ENCODE peak calls at places on chromosomes 11 and 22, in five cellular contexts. Y is A549, T is esophagus squamous epithelium, B is HCT116, H is right lobe of liver. W is an unnamed sample. For H3K4me1, the result is how much of the 10 kb centered on the place peaks cover.

GRCh38 chr22:38240734-38241252 is 32.0 kb downstream of the TMEM184B start:
- DNase-seq in B (peak), H (no peak), T (no peak), Y (peak), W (peak)

GRCh38 chr11:64156235-64157011 is 9.5 kb downstream of the MACROD1 start:
- DNase-seq in Y (no peak), B (no peak), T (no peak), H (no peak), W (peak)

GRCh38 chr22:42695294-42695693 is 25.4 kb downstream of the A4GALT start:
- DNase-seq in H (no peak), B (no peak), T (no peak), Y (no peak), W (peak)

GRCh38 chr11:57340228-57340627 is 2.1 kb downstream of the P2RX3 start:
- DNase-seq in B (no peak), Y (no peak), H (no peak), T (no peak), W (no peak)

GRCh38 chr11:123473941-123474668 is 44.0 kb downstream of the GRAMD1B start:
- DNase-seq in B (no peak), Y (peak), H (no peak), T (no peak), W (no peak)

GRCh38 chr22:24727218-24727851 is 47.2 kb downstream of the PIWIL3 start:
- DNase-seq in B (peak), Y (peak), H (no peak), T (no peak), W (no peak)

GRCh38 chr11:2201542-2201941 is 29.9 kb upstream of the TH start:
- DNase-seq in H (no peak), T (no peak), Y (no peak), B (no peak), W (no peak)

GRCh38 chr22:49765951-49766350 is 61.7 kb downstream of the BRD1 start:
- DNase-seq in T (no peak), H (peak), Y (no peak), B (no peak), W (peak)

GRCh38 chr11:102367364-102367763 is 20.4 kb downstream of the BIRC2 start:
- DNase-seq in T (no peak), Y (peak), H (no peak), B (no peak), W (no peak)

GRCh38 chr22:17910561-17911311 is 113.6 kb downstream of the MICAL3 start:
- DNase-seq in T (no peak), Y (peak), H (no peak), B (no peak), W (peak)

GRCh38 chr11:115493905-115494304 is 10.3 kb downstream of the CADM1 start:
- DNase-seq in T (no peak), H (no peak), B (no peak), Y (no peak), W (no peak)

GRCh38 chr11:44575288-44575672 is 9.8 kb downstream of the CD82 start:
- DNase-seq in B (no peak), T (no peak), H (peak), Y (no peak), W (no peak)

GRCh38 chr11:21794306-21794705 is 398.6 kb upstream of the ANO5 start:
- DNase-seq in B (no peak), H (no peak), Y (no peak), T (no peak), W (no peak)

GRCh38 chr22:24594569-24595120 is 1.8 kb upstream of the LRRC75B start:
- DNase-seq in T (no peak), H (no peak), B (no peak), Y (no peak), W (no peak)

GRCh38 chr11:71076021-71076420 is 176.4 kb downstream of the SHANK2 start:
- DNase-seq in B (no peak), Y (no peak), T (no peak), H (no peak), W (no peak)

GRCh38 chr11:34243620-34244493 is 114.0 kb downstream of the ABTB2 start:
- DNase-seq in H (no peak), B (peak), Y (peak), T (no peak), W (peak)

GRCh38 chr11:63280920-63281319 is 37.5 kb upstream of the SLC22A25 start:
- DNase-seq in Y (no peak), T (no peak), B (no peak), H (no peak), W (no peak)

GRCh38 chr11:115760921-115761320 is 256.7 kb upstream of the CADM1 start:
- DNase-seq in B (no peak), H (no peak), Y (no peak), T (no peak), W (no peak)

GRCh38 chr22:43007519-43008102 is 7.3 kb downstream of the PACSIN2 start:
- DNase-seq in B (no peak), Y (no peak), T (no peak), H (no peak), W (no peak)

GRCh38 chr11:63915961-63916836 is 765 bp downstream of the RCOR2 start:
- DNase-seq in B (no peak), T (no peak), Y (peak), H (no peak), W (no peak)

GRCh38 chr11:12150831-12151382 is 40.5 kb downstream of the MICAL2 start:
- DNase-seq in H (no peak), Y (no peak), B (no peak), T (no peak), W (no peak)

GRCh38 chr22:27213766-27214581 is 556.6 kb downstream of the MIAT start:
- DNase-seq in B (no peak), T (no peak), H (no peak), Y (no peak), W (peak)

GRCh38 chr11:57324154-57324885 is 432 bp downstream of the TNKS1BP1 start:
- DNase-seq in T (peak), H (no peak), B (no peak), Y (peak), W (no peak)

GRCh38 chr11:2466869-2467694 is 22.3 kb downstream of the KCNQ1 start:
- DNase-seq in H (no peak), Y (no peak), T (no peak), B (no peak), W (no peak)

GRCh38 chr11:35347921-35348331 is 71.4 kb downstream of the SLC1A2 start:
- DNase-seq in T (no peak), H (no peak), B (no peak), Y (no peak), W (no peak)

GRCh38 chr11:18617688-18618340 is 16.3 kb downstream of the SPTY2D1 start:
- DNase-seq in T (no peak), H (no peak), B (no peak), Y (no peak), W (no peak)

GRCh38 chr11:112856591-112856990 is 104.6 kb upstream of the NCAM1 start:
- DNase-seq in H (no peak), B (no peak), Y (no peak), T (no peak), W (no peak)

GRCh38 chr11:70032943-70033710 is 45.0 kb upstream of the ANO1 start:
- DNase-seq in H (no peak), Y (no peak), B (no peak), T (no peak), W (no peak)

GRCh38 chr11:75029836-75030631 is 41.3 kb downstream of the NEU3 start:
- DNase-seq in Y (no peak), H (no peak), B (no peak), T (no peak), W (no peak)

GRCh38 chr11:26849009-26849408 is 127.1 kb upstream of the SLC5A12 start:
- DNase-seq in B (no peak), H (peak), T (no peak), Y (no peak), W (peak)

GRCh38 chr11:16356057-16356750 is at the start of gene SOX6:
- DNase-seq in B (no peak), Y (no peak), H (no peak), T (no peak), W (no peak)

GRCh38 chr11:85694385-85694980 is 8.5 kb upstream of the CCDC89 start:
- DNase-seq in H (no peak), Y (peak), B (peak), T (no peak), W (no peak)

GRCh38 chr11:112718483-112718882 is 242.7 kb upstream of the NCAM1 start:
- DNase-seq in H (no peak), B (no peak), Y (no peak), T (no peak), W (no peak)

GRCh38 chr11:26583550-26583949 is 11.5 kb upstream of the MUC15 start:
- DNase-seq in H (no peak), Y (peak), T (no peak), B (no peak), W (no peak)

GRCh38 chr11:82216927-82217570 is 516.6 kb downstream of the FAM181B start:
- DNase-seq in T (no peak), B (no peak), H (no peak), Y (no peak), W (no peak)
- H3K4me3 ChIP-seq in T (no peak), B (no peak), H (no peak), Y (no peak), W (no peak)

DNA sequence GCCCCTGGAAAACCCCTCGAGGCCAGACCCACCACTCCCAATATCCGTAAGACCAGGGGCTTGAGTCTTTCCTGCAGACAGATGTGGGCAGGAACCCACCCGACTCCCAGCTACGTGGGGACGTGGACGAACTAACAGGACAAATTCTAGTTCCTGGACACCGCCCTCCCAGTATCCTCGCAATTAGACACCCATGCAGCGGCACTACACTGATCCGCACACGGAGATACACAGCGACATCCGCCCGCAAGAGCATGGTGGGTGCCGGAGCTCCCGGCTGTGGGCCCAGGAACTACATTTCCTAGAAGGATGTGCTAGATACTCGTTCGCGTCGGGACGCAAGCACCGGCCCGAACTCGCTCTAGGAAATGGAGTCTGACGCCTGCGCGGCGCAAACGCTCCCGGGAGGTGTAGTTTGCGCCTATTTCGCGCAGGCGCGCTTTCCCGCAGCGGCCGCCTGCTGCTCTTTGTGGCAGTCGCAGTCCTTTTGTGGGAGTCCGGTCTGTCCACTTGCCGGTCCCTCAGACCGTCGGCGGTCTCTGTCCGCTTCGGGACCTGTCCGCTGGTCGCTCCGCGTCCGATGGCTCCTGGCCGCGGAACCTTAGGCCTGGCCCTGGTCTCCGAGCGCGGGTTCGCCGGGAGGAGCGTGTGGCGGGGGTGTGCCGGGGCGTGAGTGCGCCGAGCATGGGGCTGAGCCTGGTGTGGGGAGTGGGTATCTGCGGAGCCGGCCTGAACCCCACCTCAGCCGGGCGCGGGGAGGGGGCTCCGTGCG is at the start of gene ZNF74:
- DNase-seq in T (peak), Y (peak), H (peak), B (peak), W (peak)
- TF ChIP-seq POLR2A in T (no peak), Y (peak), H (peak), B (peak), W (peak)

GRCh38 chr22:39317756-39318506 is 1.5 kb downstream of the RPL3 start:
- DNase-seq in H (no peak), Y (no peak), T (no peak), B (no peak), W (no peak)

GRCh38 chr22:39315389-39315788 is 4.0 kb downstream of the RPL3 start:
- DNase-seq in Y (no peak), H (no peak), B (no peak), T (no peak), W (no peak)

GRCh38 chr22:39318507-39319283 is 728 bp downstream of the RPL3 start:
- DNase-seq in Y (no peak), B (no peak), H (no peak), T (no peak), W (no peak)

GRCh38 chr22:39316440-39317083 is 2.9 kb downstream of the RPL3 start:
- DNase-seq in Y (peak), T (no peak), H (peak), B (peak), W (peak)

GRCh38 chr22:39317084-39317755 is 2.2 kb downstream of the RPL3 start:
- DNase-seq in Y (no peak), T (no peak), H (no peak), B (no peak), W (no peak)
- H3K4me1 ChIP-seq in Y (under half), T (under half), H (under half), B (half or more), W (half or more)

DNA sequence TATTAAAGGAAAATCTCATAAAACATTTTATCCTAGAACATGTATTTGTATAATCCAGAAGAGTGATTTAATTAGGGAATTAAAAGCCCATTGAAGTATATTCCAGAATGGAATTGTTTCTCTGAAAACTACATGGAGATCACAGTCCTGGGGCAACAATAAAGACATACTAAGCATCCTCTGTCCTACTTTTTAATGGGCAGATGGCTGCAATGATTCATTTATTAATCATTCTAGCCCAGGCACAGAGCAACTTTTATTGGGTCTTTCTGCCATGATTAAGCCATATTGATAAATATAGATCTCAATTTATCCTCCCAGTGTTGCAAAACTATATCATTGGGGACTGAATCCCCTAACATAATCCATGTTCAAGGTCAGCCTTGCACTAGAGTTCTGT is 22.0 kb downstream of the FAM181B start:
- DNase-seq in H (no peak), T (no peak), B (no peak), Y (no peak), W (no peak)
- H3K4me3 ChIP-seq in H (no peak), T (no peak), B (no peak), Y (no peak), W (no peak)